ENCODE peak calls at places on chromosome 20, in four cellular contexts. One of them, this sample, is unnamed.

GRCh38 chr20:2527762-2528161 is 8.6 kb upstream of the TMC2 start:
- DNase-seq in OCI-LY7: no peak
- DNase-seq in foreskin keratinocyte: no peak
- DNase-seq in body of pancreas: no peak
- DNase-seq in this sample: no peak

GRCh38 chr20:36836591-36837329 is 39.2 kb upstream of the TLDC2 start:
- DNase-seq in body of pancreas: peak; percentile 44
- DNase-seq in foreskin keratinocyte: peak; percentile 51
- DNase-seq in OCI-LY7: peak; percentile 91
- DNase-seq in this sample: peak; percentile 90

GRCh38 chr20:17172826-17173420 is 53.9 kb upstream of the PCSK2 start:
- DNase-seq in foreskin keratinocyte: no peak
- DNase-seq in body of pancreas: no peak
- DNase-seq in OCI-LY7: no peak
- DNase-seq in this sample: no peak

GRCh38 chr20:38725959-38726848 is 1.9 kb downstream of the SLC32A1 start:
- DNase-seq in OCI-LY7: no peak
- DNase-seq in foreskin keratinocyte: no peak
- DNase-seq in body of pancreas: peak; percentile 49
- DNase-seq in this sample: no peak

GRCh38 chr20:53629436-53629835 is 35.8 kb upstream of the ZNF217 start:
- DNase-seq in foreskin keratinocyte: no peak
- DNase-seq in body of pancreas: no peak
- DNase-seq in OCI-LY7: no peak
- DNase-seq in this sample: no peak

GRCh38 chr20:48191200-48191599 is 405.9 kb upstream of the SULF2 start:
- DNase-seq in OCI-LY7: no peak
- DNase-seq in body of pancreas: no peak
- DNase-seq in foreskin keratinocyte: no peak
- DNase-seq in this sample: no peak

GRCh38 chr20:8132015-8132631 is at the start of gene PLCB1:
- DNase-seq in body of pancreas: peak; percentile 89
- DNase-seq in foreskin keratinocyte: peak; percentile 41
- DNase-seq in OCI-LY7: peak; percentile 91
- DNase-seq in this sample: peak; percentile 95

GRCh38 chr20:44247676-44248419 is 740 bp downstream of the GDAP1L1 start:
- DNase-seq in body of pancreas: peak; percentile 13
- DNase-seq in OCI-LY7: no peak
- DNase-seq in foreskin keratinocyte: peak; percentile 16
- DNase-seq in this sample: no peak

GRCh38 chr20:51067792-51068191 is 44.9 kb upstream of the KCNG1 start:
- DNase-seq in body of pancreas: no peak
- DNase-seq in foreskin keratinocyte: no peak
- DNase-seq in OCI-LY7: no peak
- DNase-seq in this sample: no peak

GRCh38 chr20:39775110-39775509 is 813.0 kb downstream of the DHX35 start:
- DNase-seq in body of pancreas: peak; percentile 66
- DNase-seq in foreskin keratinocyte: peak; percentile 21
- DNase-seq in OCI-LY7: no peak
- DNase-seq in this sample: no peak

GRCh38 chr20:57738484-57738883 is 28.7 kb upstream of the PMEPA1 start:
- DNase-seq in OCI-LY7: no peak
- DNase-seq in foreskin keratinocyte: no peak
- DNase-seq in body of pancreas: no peak
- DNase-seq in this sample: no peak

GRCh38 chr20:17594443-17594842 is 24.6 kb downstream of the DSTN start:
- DNase-seq in foreskin keratinocyte: peak; percentile 77
- DNase-seq in OCI-LY7: no peak
- DNase-seq in body of pancreas: peak; percentile 79
- DNase-seq in this sample: no peak

GRCh38 chr20:49303211-49303610 is 25.4 kb upstream of the ZNFX1 start:
- DNase-seq in OCI-LY7: no peak
- DNase-seq in foreskin keratinocyte: no peak
- DNase-seq in body of pancreas: no peak
- DNase-seq in this sample: no peak

GRCh38 chr20:7090001-7090400 is 322.5 kb downstream of the BMP2 start:
- DNase-seq in OCI-LY7: no peak
- DNase-seq in foreskin keratinocyte: peak; percentile 39
- DNase-seq in body of pancreas: no peak
- DNase-seq in this sample: no peak

GRCh38 chr20:58174708-58175287 is 53.7 kb downstream of the ANKRD60 start:
- DNase-seq in body of pancreas: no peak
- DNase-seq in foreskin keratinocyte: no peak
- DNase-seq in OCI-LY7: no peak
- DNase-seq in this sample: no peak

GRCh38 chr20:60483371-60483770 is 525.1 kb downstream of the CDH26 start:
- DNase-seq in body of pancreas: no peak
- DNase-seq in OCI-LY7: no peak
- DNase-seq in foreskin keratinocyte: no peak
- DNase-seq in this sample: no peak

GRCh38 chr20:45433316-45433715 is 17.4 kb downstream of the PIGT start:
- DNase-seq in foreskin keratinocyte: no peak
- DNase-seq in body of pancreas: no peak
- DNase-seq in OCI-LY7: no peak
- DNase-seq in this sample: no peak

GRCh38 chr20:43715044-43715443 is 11.8 kb downstream of the GTSF1L start:
- DNase-seq in OCI-LY7: no peak
- DNase-seq in foreskin keratinocyte: no peak
- DNase-seq in body of pancreas: no peak
- DNase-seq in this sample: no peak

GRCh38 chr20:35599776-35600120 is 15.9 kb upstream of the SPAG4 start:
- DNase-seq in foreskin keratinocyte: no peak
- DNase-seq in body of pancreas: no peak
- DNase-seq in OCI-LY7: no peak
- DNase-seq in this sample: no peak

GRCh38 chr20:5127204-5127858 is 523 bp downstream of the CDS2 start:
- DNase-seq in foreskin keratinocyte: peak; percentile 42
- DNase-seq in body of pancreas: peak; percentile 63
- DNase-seq in OCI-LY7: peak; percentile 89
- DNase-seq in this sample: peak; percentile 91

DNA sequence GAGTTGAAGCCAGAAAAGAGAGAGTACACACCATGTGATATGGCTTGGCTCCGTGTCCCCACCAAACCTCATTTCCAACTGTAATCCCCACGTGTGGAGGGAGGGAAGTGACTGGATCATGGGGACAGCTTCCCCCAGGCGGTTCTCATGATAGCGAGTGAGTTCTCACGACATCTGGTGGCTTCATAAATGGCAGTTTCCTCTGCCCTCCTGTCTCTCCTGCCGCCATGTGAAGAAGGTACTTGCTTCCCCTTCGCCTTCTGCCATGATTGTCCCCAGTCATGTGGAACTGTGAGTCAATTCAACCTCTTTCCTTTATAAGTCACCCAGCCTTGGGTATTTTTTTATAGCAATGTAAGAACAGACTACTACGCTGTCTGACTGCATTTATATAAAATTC is 40.3 kb downstream of the TAF4 start:
- DNase-seq in OCI-LY7: no peak
- DNase-seq in foreskin keratinocyte: no peak
- DNase-seq in body of pancreas: no peak
- DNase-seq in this sample: no peak
- H3K4me1 ChIP-seq in OCI-LY7: peaks cover 8% of the 10 kb centered on the region
- H3K4me1 ChIP-seq in foreskin keratinocyte: no peaks in the 10 kb centered on the region
- H3K4me1 ChIP-seq in body of pancreas: peaks cover 50% of the 10 kb centered on the region
- H3K4me1 ChIP-seq in this sample: peaks cover 13% of the 10 kb centered on the region

DNA sequence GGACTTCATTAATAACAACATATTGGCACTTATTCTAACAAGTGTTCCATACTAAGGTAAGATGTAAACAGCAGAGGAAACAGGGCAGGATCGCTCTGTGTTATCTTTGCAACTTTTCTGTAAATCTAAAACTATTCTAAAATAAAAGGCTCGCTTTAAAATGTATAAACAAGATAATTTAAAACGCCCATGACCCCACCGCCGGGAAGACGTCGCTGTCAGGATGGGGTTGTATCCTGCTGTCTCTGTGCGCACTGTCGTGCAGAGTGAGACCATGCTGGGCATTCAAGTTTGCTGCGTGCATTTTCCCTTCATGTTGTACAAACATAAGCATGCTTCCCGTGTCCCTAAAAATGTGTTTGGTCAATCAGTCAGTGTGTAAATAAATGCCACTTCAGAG is 255.7 kb downstream of the CDH4 start:
- DNase-seq in body of pancreas: no peak
- DNase-seq in OCI-LY7: no peak
- DNase-seq in foreskin keratinocyte: no peak
- DNase-seq in this sample: no peak
- H3K4me1 ChIP-seq in body of pancreas: no peaks in the 10 kb centered on the region
- H3K4me1 ChIP-seq in OCI-LY7: peaks cover 4% of the 10 kb centered on the region
- H3K4me1 ChIP-seq in foreskin keratinocyte: no peaks in the 10 kb centered on the region
- H3K4me1 ChIP-seq in this sample: no peaks in the 10 kb centered on the region

GRCh38 chr20:25035924-25036323 is 22.0 kb downstream of the ACSS1 start:
- DNase-seq in foreskin keratinocyte: no peak
- DNase-seq in OCI-LY7: peak; percentile 55
- DNase-seq in body of pancreas: peak; percentile 6
- DNase-seq in this sample: no peak
- H3K4me1 ChIP-seq in foreskin keratinocyte: peaks cover 6% of the 10 kb centered on the region
- H3K4me1 ChIP-seq in OCI-LY7: peaks cover 27% of the 10 kb centered on the region
- H3K4me1 ChIP-seq in body of pancreas: peaks cover 96% of the 10 kb centered on the region
- H3K4me1 ChIP-seq in this sample: peaks cover 83% of the 10 kb centered on the region

GRCh38 chr20:19381947-19382346 is 169.5 kb downstream of the SLC24A3 start:
- DNase-seq in body of pancreas: no peak
- DNase-seq in foreskin keratinocyte: no peak
- DNase-seq in OCI-LY7: no peak
- DNase-seq in this sample: no peak

GRCh38 chr20:19382371-19382770 is 169.9 kb downstream of the SLC24A3 start:
- DNase-seq in body of pancreas: no peak
- DNase-seq in foreskin keratinocyte: no peak
- DNase-seq in OCI-LY7: no peak
- DNase-seq in this sample: no peak

GRCh38 chr20:19376451-19376971 is 164.1 kb downstream of the SLC24A3 start:
- DNase-seq in foreskin keratinocyte: no peak
- DNase-seq in OCI-LY7: no peak
- DNase-seq in body of pancreas: no peak
- DNase-seq in this sample: no peak

GRCh38 chr20:19378057-19378456 is 165.6 kb downstream of the SLC24A3 start:
- DNase-seq in OCI-LY7: no peak
- DNase-seq in foreskin keratinocyte: no peak
- DNase-seq in body of pancreas: no peak
- DNase-seq in this sample: no peak

DNA sequence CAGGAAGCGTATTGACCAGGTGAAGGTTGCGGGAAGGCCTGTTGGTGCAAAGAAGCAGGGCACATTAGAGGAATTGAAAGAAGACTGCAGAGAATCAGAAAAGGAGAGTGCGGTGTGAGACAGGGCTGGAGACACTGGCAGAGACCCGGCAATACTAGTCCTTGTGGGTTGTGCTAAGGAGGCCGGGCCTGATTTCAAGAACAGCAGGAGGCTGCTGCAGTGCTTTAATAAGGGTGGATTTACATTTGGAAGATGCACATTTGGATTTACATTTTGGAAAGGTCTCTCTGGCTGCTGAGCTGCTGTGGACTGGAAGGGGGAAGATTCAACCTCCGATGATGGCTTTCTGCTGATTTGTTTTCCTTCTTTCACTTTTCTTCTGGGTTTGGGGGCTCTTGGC is 167.8 kb downstream of the SLC24A3 start:
- DNase-seq in foreskin keratinocyte: no peak
- DNase-seq in body of pancreas: no peak
- DNase-seq in OCI-LY7: no peak
- DNase-seq in this sample: no peak
- H3K4me1 ChIP-seq in foreskin keratinocyte: no peaks in the 10 kb centered on the region
- H3K4me1 ChIP-seq in body of pancreas: no peaks in the 10 kb centered on the region
- H3K4me1 ChIP-seq in OCI-LY7: no peaks in the 10 kb centered on the region
- H3K4me1 ChIP-seq in this sample: no peaks in the 10 kb centered on the region

This sample was measured in spleen.